ENCODE peak calls at places on chromosome 16, in ten cellular contexts. D, K, P, I, Q, X, H, Y, G and O are unnamed samples.

GRCh38 chr16:35195173-35195863 is 1735.9 kb downstream of the TP53TG3F start:
- DNase-seq in K (no peak), Q (no peak), H (no peak), P (no peak), Y (no peak), I (no peak), X (no peak), G (no peak), D (no peak), O (no peak)

GRCh38 chr16:30369091-30369937 is 980 bp downstream of the TBC1D10B start:
- DNase-seq in Q (no peak), Y (no peak), K (no peak), G (peak; percentile 31), P (no peak), X (no peak), D (no peak), I (peak; percentile 69), H (peak; percentile 49), O (no peak)

GRCh38 chr16:87681990-87682570 is 79.8 kb downstream of the JPH3 start:
- DNase-seq in P (peak; percentile 28), I (no peak), Q (no peak), K (peak; percentile 89), Y (no peak), D (peak; percentile 32), G (no peak), H (peak; percentile 77), X (no peak), O (no peak)

GRCh38 chr16:87598431-87598830 is 3.9 kb upstream of the JPH3 start:
- DNase-seq in D (no peak), Y (no peak), K (no peak), P (no peak), I (no peak), X (no peak), H (no peak), Q (no peak), G (no peak), O (no peak)

GRCh38 chr16:27246439-27246838 is 22.1 kb downstream of the NSMCE1 start:
- DNase-seq in G (no peak), I (peak; percentile 50), Y (no peak), K (no peak), Q (no peak), H (no peak), D (no peak), X (no peak), P (no peak), O (no peak)

GRCh38 chr16:67364610-67365256 is 28.6 kb downstream of the TPPP3 start:
- DNase-seq in H (no peak), Y (no peak), D (no peak), P (peak; percentile 3), Q (no peak), X (no peak), G (no peak), K (no peak), I (no peak), O (no peak)

GRCh38 chr16:8682551-8683259 is 8.3 kb downstream of the ABAT start:
- DNase-seq in I (no peak), D (no peak), K (no peak), P (no peak), H (no peak), Y (no peak), G (no peak), X (no peak), Q (no peak), O (no peak)

GRCh38 chr16:50360033-50360778 is 8.6 kb downstream of the BRD7 start:
- DNase-seq in H (peak; percentile 53), I (no peak), G (no peak), X (peak; percentile 15), Q (no peak), P (peak; percentile 40), K (no peak), D (peak; percentile 21), Y (no peak), O (no peak)

GRCh38 chr16:19610200-19610599 is 54.7 kb downstream of the VPS35L start:
- DNase-seq in H (no peak), K (no peak), Y (no peak), Q (no peak), X (no peak), G (no peak), I (no peak), D (no peak), P (no peak), O (no peak)

GRCh38 chr16:83732536-83732935 is 75.2 kb upstream of the HSBP1 start:
- DNase-seq in I (no peak), H (no peak), P (no peak), G (no peak), X (no peak), Q (no peak), D (no peak), K (no peak), Y (no peak), O (no peak)

GRCh38 chr16:64469906-64470702 is 651.8 kb downstream of the CDH11 start:
- DNase-seq in Y (no peak), K (no peak), D (no peak), G (no peak), X (no peak), Q (no peak), P (peak; percentile 89), H (peak; percentile 72), I (no peak), O (no peak)

GRCh38 chr16:28984619-28985135 is at the start of gene LAT:
- DNase-seq in D (no peak), Y (no peak), Q (peak; percentile 74), X (no peak), P (no peak), H (no peak), I (peak; percentile 90), K (no peak), G (no peak), O (no peak)

GRCh38 chr16:24816688-24817087 is 29.1 kb upstream of the SLC5A11 start:
- DNase-seq in P (no peak), D (no peak), G (no peak), H (no peak), Y (no peak), K (no peak), Q (no peak), X (no peak), I (no peak), O (no peak)

GRCh38 chr16:81445143-81445922 is 725 bp downstream of the CMIP start:
- DNase-seq in P (no peak), G (peak; percentile 45), D (no peak), K (peak; percentile 50), Q (peak; percentile 31), Y (no peak), H (peak; percentile 67), I (peak; percentile 78), X (peak; percentile 7), O (no peak)

GRCh38 chr16:15829460-15829859 is 27.4 kb downstream of the MYH11 start:
- DNase-seq in K (peak; percentile 50), P (no peak), D (no peak), Q (no peak), H (peak; percentile 4), X (no peak), G (no peak), Y (no peak), I (no peak), O (no peak)

GRCh38 chr16:80347900-80348299 is 192.9 kb upstream of the DYNLRB2 start:
- DNase-seq in Q (no peak), H (peak; percentile 65), Y (no peak), I (no peak), P (no peak), X (no peak), D (no peak), K (no peak), G (no peak), O (peak; percentile 80)